ENCODE peak calls at places on chromosomes 16 and 17, in four cellular contexts. D is astrocyte of the spinal cord, B is fibroblast of lung, P is glutamatergic neuron. K is an unnamed sample.

GRCh38 chr16:3651461-3652372 is 2.8 kb upstream of the DNASE1 start:
- DNase-seq in P (no peak), D (no peak), B (no peak), K (no peak)

GRCh38 chr16:11085025-11085485 is 140.7 kb downstream of the CLEC16A start:
- DNase-seq in D (peak), B (peak), P (no peak), K (no peak)

GRCh38 chr17:41717408-41718286 is 5.5 kb downstream of the GAST start:
- DNase-seq in D (no peak), B (no peak), P (no peak), K (peak)

GRCh38 chr17:7903154-7904103 is 12.7 kb downstream of the RNF227 start:
- DNase-seq in P (no peak), B (no peak), D (peak), K (no peak)

GRCh38 chr17:43070257-43070656 is 45.2 kb downstream of the RND2 start:
- DNase-seq in D (no peak), P (no peak), B (no peak), K (no peak)

GRCh38 chr16:50747206-50747956 is 5.5 kb downstream of the CYLD start:
- DNase-seq in D (no peak), B (peak), P (no peak), K (no peak)

GRCh38 chr17:42803074-42803883 is 4.6 kb downstream of the CNTD1 start:
- DNase-seq in D (peak), B (peak), P (no peak), K (no peak)

GRCh38 chr16:82011199-82011641 is at the start of gene SDR42E1:
- DNase-seq in B (peak), P (no peak), D (no peak), K (no peak)

GRCh38 chr16:54927125-54928015 is 3.3 kb upstream of the IRX5 start:
- DNase-seq in D (peak), B (no peak), P (no peak), K (no peak)

GRCh38 chr17:82217120-82217529 is 4.5 kb upstream of the CCDC57 start:
- DNase-seq in D (peak), B (peak), P (no peak), K (no peak)

GRCh38 chr16:83863682-83864081 is 35.2 kb upstream of the MLYCD start:
- DNase-seq in B (no peak), D (no peak), P (no peak), K (no peak)

GRCh38 chr17:266701-267656 is 85.5 kb upstream of the DOC2B start:
- DNase-seq in P (no peak), D (no peak), B (no peak), K (no peak)

GRCh38 chr17:74779948-74780400 is 3.8 kb upstream of the NAT9 start:
- DNase-seq in P (no peak), D (no peak), B (no peak), K (no peak)

GRCh38 chr17:79081571-79082276 is 7.1 kb downstream of the ENGASE start:
- DNase-seq in P (peak), D (no peak), B (no peak), K (no peak)
- TF ChIP-seq CTCF in P (no peak), D (no peak), B (no peak), K (no peak)

GRCh38 chr16:57926041-57926440 is 44.9 kb downstream of the CNGB1 start:
- DNase-seq in P (no peak), D (no peak), B (no peak), K (no peak)
- TF ChIP-seq CTCF in P (no peak), D (no peak), B (no peak), K (no peak)

GRCh38 chr16:4934591-4934990 is 2.4 kb downstream of the PPL start:
- DNase-seq in P (no peak), D (no peak), B (no peak), K (no peak)
- TF ChIP-seq CTCF in P (no peak), D (no peak), B (no peak), K (no peak)

GRCh38 chr17:27882162-27882840 is 10.9 kb downstream of the LYRM9 start:
- DNase-seq in D (no peak), P (no peak), B (no peak), K (no peak)
- TF ChIP-seq CTCF in D (no peak), P (no peak), B (no peak), K (no peak)

GRCh38 chr16:29310852-29311314 is 95.6 kb downstream of the NPIPB11 start:
- DNase-seq in B (peak), D (no peak), P (no peak), K (no peak)
- TF ChIP-seq CTCF in B (peak), D (no peak), P (no peak), K (no peak)

DNA sequence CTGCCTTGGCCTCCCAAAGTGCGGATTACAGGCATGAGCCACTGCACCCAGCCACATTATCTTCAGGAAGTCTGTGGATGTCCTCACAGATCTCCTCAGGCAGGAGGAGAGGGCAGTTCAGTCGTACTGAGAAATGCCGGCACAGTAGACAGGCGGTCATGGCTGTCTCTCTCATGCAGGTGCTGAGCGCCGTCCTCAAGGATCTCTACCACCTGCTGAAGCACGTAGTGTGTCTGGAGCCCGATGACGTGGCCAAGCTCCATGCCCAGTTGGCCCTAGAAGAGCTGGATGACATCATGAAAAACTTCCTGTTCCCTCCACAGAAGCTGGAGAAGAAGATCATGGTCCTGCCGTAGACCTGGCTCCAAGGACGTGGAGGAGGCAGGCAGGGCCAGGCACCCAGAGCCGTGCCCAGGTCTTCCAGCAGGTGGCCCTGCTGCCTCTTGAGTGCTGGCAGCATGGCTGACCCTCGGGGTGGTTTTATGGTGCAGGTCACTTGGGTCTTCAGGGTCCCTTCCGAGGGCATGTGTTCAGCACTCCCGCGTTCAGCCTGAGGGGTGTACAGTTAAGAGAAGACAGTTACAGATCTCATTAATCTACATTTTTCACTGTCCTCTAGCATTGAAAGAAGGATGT is 22.0 kb upstream of the HAS3 start:
- DNase-seq in B (no peak), P (no peak), D (no peak), K (no peak)
- TF ChIP-seq CTCF in B (no peak), P (no peak), D (no peak), K (peak)

GRCh38 chr17:21243516-21244303 is 9.5 kb downstream of the NATD1 start:
- DNase-seq in B (no peak), P (no peak), D (no peak), K (no peak)

GRCh38 chr17:21241564-21241963 is 11.6 kb downstream of the NATD1 start:
- DNase-seq in B (no peak), D (no peak), P (no peak), K (no peak)

GRCh38 chr17:21240375-21241055 is 12.7 kb downstream of the NATD1 start:
- DNase-seq in P (no peak), D (no peak), B (no peak), K (no peak)

GRCh38 chr17:21242026-21242700 is 11.0 kb downstream of the NATD1 start:
- DNase-seq in B (no peak), P (no peak), D (no peak), K (peak)

GRCh38 chr17:21242780-21243515 is 10.3 kb downstream of the NATD1 start:
- DNase-seq in P (no peak), B (no peak), D (no peak), K (no peak)
- TF ChIP-seq CTCF in P (no peak), B (no peak), D (no peak), K (no peak)

DNA sequence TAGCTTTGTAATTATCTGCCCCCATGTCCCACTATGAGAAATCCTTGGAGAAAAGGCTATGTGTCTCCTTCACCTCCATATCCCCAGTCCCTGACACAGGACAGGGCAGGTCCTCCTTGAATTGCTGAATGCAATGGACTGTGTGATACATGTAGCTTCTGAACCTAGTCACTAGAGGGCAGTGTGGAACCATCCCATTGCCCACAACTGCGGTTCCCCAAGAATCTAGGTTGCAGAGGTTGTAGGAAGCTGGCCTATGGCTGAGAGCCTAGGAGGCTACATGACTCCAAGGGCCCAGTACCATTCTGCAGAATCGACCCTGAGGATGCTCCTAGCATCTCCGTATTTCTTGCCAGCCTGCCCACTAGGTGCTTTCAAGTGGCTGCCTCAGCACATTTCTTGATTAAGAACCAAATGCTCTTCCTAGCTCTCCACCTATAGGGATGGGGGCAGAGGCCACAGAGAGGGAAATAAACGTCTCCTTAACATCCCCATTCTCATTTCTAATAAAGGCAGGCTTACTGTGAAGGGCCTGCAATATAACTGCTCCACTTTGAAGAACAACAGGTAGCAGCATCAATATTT is 394.0 kb downstream of the CA10 start:
- DNase-seq in P (peak), D (peak), B (peak), K (peak)
- TF ChIP-seq CTCF in P (peak), D (peak), B (peak), K (peak)

GRCh38 chr16:86335266-86336172 is 174.8 kb upstream of the FOXF1 start:
- DNase-seq in P (no peak), D (no peak), B (no peak), K (no peak)
- TF ChIP-seq CTCF in P (no peak), D (no peak), B (no peak), K (no peak)